ENCODE peak calls at places on chromosome 4, in eight cellular contexts. S is endothelial cell, D is GM10248, Q is GM06990, O is dorsolateral prefrontal cortex, R is suprapubic skin, I is AG09309, H is brain microvascular endothelial cell. W is an unnamed sample.

GRCh38 chr4:159382875-159383568 is 280.1 kb downstream of the RAPGEF2 start:
- DNase-seq in R (no peak), Q (no peak), I (no peak), O (no peak), H (no peak), S (no peak), D (no peak), W (no peak)

GRCh38 chr4:75841641-75842520 is 60.4 kb downstream of the PPEF2 start:
- DNase-seq in H (no peak), R (no peak), D (no peak), I (no peak), S (no peak), O (no peak), Q (no peak), W (no peak)

GRCh38 chr4:152417648-152418047 is 118.2 kb downstream of the FBXW7 start:
- DNase-seq in S (no peak), R (no peak), O (no peak), D (no peak), I (no peak), H (no peak), Q (no peak), W (no peak)

GRCh38 chr4:139440971-139441370 is 12.9 kb upstream of the RAB33B start:
- DNase-seq in D (no peak), H (no peak), O (no peak), I (no peak), Q (no peak), S (no peak), R (no peak), W (no peak)

GRCh38 chr4:37661643-37662221 is 24.4 kb downstream of the RELL1 start:
- DNase-seq in D (no peak), R (no peak), S (no peak), H (peak; percentile 23), Q (no peak), O (no peak), I (peak; percentile 10), W (no peak)

GRCh38 chr4:189804884-189805283 is 135.8 kb upstream of the FRG1 start:
- DNase-seq in Q (no peak), I (no peak), D (no peak), H (no peak), S (no peak), O (no peak), R (no peak), W (no peak)

GRCh38 chr4:52014903-52015302 is 5.3 kb downstream of the LRRC66 start:
- DNase-seq in I (no peak), D (no peak), H (no peak), Q (no peak), S (no peak), R (no peak), O (no peak), W (no peak)

GRCh38 chr4:129437347-129437746 is 341.4 kb downstream of the C4orf33 start:
- DNase-seq in Q (no peak), H (no peak), R (no peak), O (no peak), I (no peak), S (no peak), D (no peak), W (no peak)

GRCh38 chr4:46404961-46405360 is 15.0 kb upstream of the GABRA2 start:
- DNase-seq in I (no peak), R (no peak), O (no peak), S (no peak), D (no peak), Q (no peak), H (no peak), W (no peak)

GRCh38 chr4:41379230-41379629 is 122.5 kb downstream of the UCHL1 start:
- DNase-seq in R (no peak), O (no peak), H (no peak), Q (no peak), D (no peak), I (no peak), S (no peak), W (no peak)

DNA sequence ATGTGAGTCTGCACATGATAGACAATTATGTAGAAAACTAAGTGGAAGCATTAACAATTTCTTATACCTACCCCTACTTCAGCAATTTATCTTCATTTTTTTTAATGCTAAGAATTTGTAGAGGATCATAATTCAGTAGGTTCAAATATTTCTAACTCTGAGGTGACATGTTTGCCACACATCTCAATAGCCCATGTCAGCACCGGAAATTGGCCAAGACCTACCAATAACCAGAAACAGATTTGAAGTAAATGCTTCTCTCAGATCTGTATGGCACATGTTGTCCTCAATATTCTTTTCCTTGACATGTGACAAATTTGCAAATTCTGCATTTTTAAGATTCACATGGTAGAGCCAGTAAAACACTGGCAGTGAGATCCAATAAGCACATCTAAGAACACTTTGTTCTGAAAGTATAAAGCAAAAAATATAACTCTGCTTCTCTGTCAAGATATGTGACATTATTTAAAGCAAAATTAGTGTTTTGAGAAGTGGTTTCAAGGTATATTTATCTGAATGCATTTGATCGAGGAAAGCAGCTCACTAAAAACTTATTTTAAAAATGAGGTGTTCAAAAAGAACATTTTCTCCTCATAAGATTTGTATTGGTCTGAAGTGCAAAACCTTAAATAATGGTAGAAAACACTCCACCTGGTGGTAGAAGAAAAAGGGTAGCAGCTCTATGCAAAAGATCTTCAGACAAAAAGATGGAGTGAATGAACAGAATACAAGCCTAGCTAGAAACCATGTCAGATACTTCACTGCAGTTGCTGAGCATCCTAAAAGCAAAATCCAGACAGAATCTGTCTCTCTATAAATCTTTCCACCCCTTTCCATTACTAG is 513.9 kb upstream of the FAM241A start:
- DNase-seq in I (peak; percentile 7), Q (no peak), H (no peak), D (no peak), S (no peak), O (no peak), R (no peak), W (no peak)
- TF ChIP-seq CTCF in I (peak; percentile 53), Q (peak; percentile 43), H (peak; percentile 53), D (peak; percentile 48), S (peak; percentile 74), O (peak; percentile 44), R (no peak), W (peak; percentile 70)

DNA sequence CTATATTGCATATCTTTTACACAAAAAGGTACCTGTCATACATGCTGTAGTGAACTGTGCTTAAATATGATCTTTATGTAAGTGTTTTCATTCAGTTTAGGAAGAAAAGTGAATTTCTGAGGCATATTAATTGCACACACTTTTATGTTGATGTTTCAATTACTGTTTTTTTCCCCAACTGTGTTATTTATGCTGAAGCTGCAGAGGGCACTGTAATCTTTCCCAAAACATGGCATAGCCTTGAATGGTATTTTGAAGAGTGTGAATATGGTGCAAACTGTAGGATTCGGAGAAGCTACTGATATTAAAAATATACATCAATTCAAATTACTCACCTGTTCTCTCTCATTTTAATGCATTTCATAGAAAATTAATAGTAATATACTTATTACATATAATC is 6.0 kb upstream of the CENPE start:
- DNase-seq in R (no peak), H (no peak), Q (no peak), O (no peak), I (no peak), D (no peak), S (no peak), W (no peak)
- TF ChIP-seq CTCF in R (no peak), H (peak; percentile 37), Q (peak; percentile 17), O (peak; percentile 50), I (peak; percentile 32), D (peak; percentile 10), S (no peak), W (peak; percentile 64)

DNA sequence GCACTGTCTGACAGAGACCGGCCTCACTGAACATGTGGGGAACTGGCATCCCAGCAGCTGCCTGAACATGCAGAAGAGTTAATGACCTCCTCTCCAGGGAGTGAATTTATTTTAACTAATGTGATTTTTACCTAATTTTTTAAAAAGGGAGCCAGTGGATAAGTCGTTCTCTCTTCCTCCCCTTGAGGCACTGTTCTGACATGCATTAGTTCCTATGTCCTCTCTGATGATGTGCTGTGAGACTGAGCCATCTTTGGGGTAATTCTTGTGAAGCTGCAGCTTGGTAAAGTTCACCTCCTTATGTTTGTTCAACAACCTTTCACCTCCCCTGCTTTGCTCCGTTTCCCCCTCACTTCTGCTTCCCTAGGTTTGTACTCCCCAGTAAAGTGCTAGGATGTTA is 139.7 kb downstream of the COL25A1 start:
- DNase-seq in R (no peak), I (no peak), O (no peak), S (no peak), D (no peak), H (no peak), Q (no peak), W (no peak)
- TF ChIP-seq CTCF in R (no peak), I (no peak), O (no peak), S (no peak), D (no peak), H (peak; percentile 28), Q (no peak), W (peak; percentile 15)

DNA sequence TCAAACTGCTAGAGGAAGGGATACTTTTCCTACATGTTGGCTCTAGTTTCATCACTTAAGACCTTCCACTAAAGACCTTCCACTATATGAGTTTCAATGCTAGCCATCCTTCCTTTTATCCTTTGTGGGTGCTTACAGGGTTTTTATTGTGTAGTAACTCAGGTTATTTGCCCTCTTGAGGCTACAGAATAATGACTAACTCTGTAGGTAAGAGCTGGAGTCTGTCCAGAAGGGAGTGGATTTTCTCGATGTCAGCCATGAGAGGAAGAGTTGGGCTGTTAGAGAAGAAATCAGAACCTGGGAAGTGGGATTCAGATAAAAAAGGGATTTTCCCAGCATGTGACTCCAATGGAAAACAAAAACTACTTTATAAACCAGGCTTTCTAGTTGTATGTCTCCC is 27.5 kb upstream of the HERC5 start:
- DNase-seq in O (no peak), D (no peak), S (no peak), H (no peak), R (no peak), Q (no peak), I (no peak), W (no peak)
- TF ChIP-seq CTCF in O (no peak), D (no peak), S (no peak), H (no peak), R (no peak), Q (no peak), I (no peak), W (no peak)

DNA sequence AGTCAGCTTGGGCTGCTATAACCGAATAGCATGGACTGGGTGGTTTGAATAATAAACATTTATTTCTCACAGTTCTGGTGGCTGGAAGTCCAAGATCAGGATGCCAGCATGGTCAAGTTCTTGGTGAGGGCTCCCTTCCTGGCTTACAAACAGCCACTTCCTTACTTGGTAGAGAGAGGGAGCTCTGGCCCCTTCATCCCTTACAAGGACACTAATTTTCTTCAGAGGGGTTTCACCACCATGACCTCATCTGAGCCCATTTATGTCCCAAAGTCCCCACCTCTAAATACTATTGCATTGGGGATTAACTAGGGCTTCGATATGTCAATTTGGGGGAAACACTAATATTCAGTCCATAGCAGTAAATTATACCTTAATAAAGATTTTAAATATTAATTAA is 61.8 kb downstream of the CLNK start:
- DNase-seq in D (peak; percentile 45), Q (no peak), H (no peak), S (peak; percentile 19), I (no peak), R (no peak), O (no peak), W (no peak)
- TF ChIP-seq CTCF in D (peak; percentile 57), Q (peak; percentile 56), H (peak; percentile 63), S (no peak), I (no peak), R (no peak), O (no peak), W (peak; percentile 28)

GRCh38 chr4:111842336-111842735 is 302.9 kb upstream of the FAM241A start:
- DNase-seq in R (no peak), H (no peak), O (no peak), S (no peak), D (no peak), I (no peak), Q (no peak), W (no peak)

GRCh38 chr4:111849726-111850284 is 295.4 kb upstream of the FAM241A start:
- DNase-seq in S (no peak), I (no peak), H (no peak), D (no peak), Q (no peak), R (no peak), O (no peak), W (no peak)

GRCh38 chr4:111847256-111848108 is 297.8 kb upstream of the FAM241A start:
- DNase-seq in D (no peak), S (no peak), I (no peak), R (no peak), H (no peak), Q (no peak), O (no peak), W (no peak)
- TF ChIP-seq CTCF in D (no peak), S (peak; percentile 73), I (peak; percentile 33), R (no peak), H (peak; percentile 46), Q (peak; percentile 25), O (peak; percentile 23), W (peak; percentile 60)

W was measured in neural crest cell.